ENCODE peak calls at places on chromosomes 13 and 19, in five cellular contexts. One of them, this sample, is unnamed.

GRCh38 chr13:18961383-18962117 is 220.1 kb downstream of the TUBA3C start:
- DNase-seq in stomach: no peak
- DNase-seq in A549: no peak
- DNase-seq in esophagus muscularis mucosa: no peak
- DNase-seq in transverse colon: no peak
- DNase-seq in this sample: no peak

GRCh38 chr13:106515635-106516254 is 19.7 kb downstream of the EFNB2 start:
- DNase-seq in stomach: no peak
- DNase-seq in A549: no peak
- DNase-seq in esophagus muscularis mucosa: no peak
- DNase-seq in transverse colon: no peak
- DNase-seq in this sample: no peak

GRCh38 chr13:78603240-78603947 is at the start of gene POU4F1:
- DNase-seq in stomach: no peak
- DNase-seq in A549: peak; percentile 76
- DNase-seq in esophagus muscularis mucosa: no peak
- DNase-seq in transverse colon: peak; percentile 69
- DNase-seq in this sample: peak; percentile 90

GRCh38 chr19:38684078-38684861 is 36.8 kb downstream of the ACTN4 start:
- DNase-seq in stomach: peak; percentile 64
- DNase-seq in A549: peak; percentile 100
- DNase-seq in esophagus muscularis mucosa: no peak
- DNase-seq in transverse colon: peak; percentile 87
- DNase-seq in this sample: no peak

GRCh38 chr13:102900193-102900608 is 54.4 kb downstream of the ERCC5 start:
- DNase-seq in stomach: no peak
- DNase-seq in A549: no peak
- DNase-seq in esophagus muscularis mucosa: no peak
- DNase-seq in transverse colon: no peak
- DNase-seq in this sample: no peak

GRCh38 chr13:73224708-73225107 is 165.9 kb downstream of the KLF5 start:
- DNase-seq in stomach: no peak
- DNase-seq in A549: no peak
- DNase-seq in esophagus muscularis mucosa: no peak
- DNase-seq in transverse colon: no peak
- DNase-seq in this sample: no peak

GRCh38 chr13:74098077-74098476 is 36.1 kb downstream of the KLF12 start:
- DNase-seq in stomach: no peak
- DNase-seq in A549: no peak
- DNase-seq in esophagus muscularis mucosa: no peak
- DNase-seq in transverse colon: no peak
- DNase-seq in this sample: no peak

GRCh38 chr13:84896128-84896527 is 903.1 kb downstream of the SLITRK6 start:
- DNase-seq in stomach: no peak
- DNase-seq in A549: peak; percentile 65
- DNase-seq in esophagus muscularis mucosa: no peak
- DNase-seq in transverse colon: peak; percentile 11
- DNase-seq in this sample: peak; percentile 51

GRCh38 chr13:111011899-111012298 is 97.0 kb upstream of the ANKRD10 start:
- DNase-seq in stomach: no peak
- DNase-seq in A549: peak; percentile 4
- DNase-seq in esophagus muscularis mucosa: no peak
- DNase-seq in transverse colon: no peak
- DNase-seq in this sample: no peak

GRCh38 chr19:34319230-34319585 is 45.8 kb upstream of the GPI start:
- DNase-seq in stomach: no peak
- DNase-seq in A549: no peak
- DNase-seq in esophagus muscularis mucosa: no peak
- DNase-seq in transverse colon: no peak
- DNase-seq in this sample: no peak

GRCh38 chr13:60838581-60838980 is 441.6 kb downstream of the TDRD3 start:
- DNase-seq in stomach: no peak
- DNase-seq in A549: no peak
- DNase-seq in esophagus muscularis mucosa: no peak
- DNase-seq in transverse colon: no peak
- DNase-seq in this sample: no peak

GRCh38 chr19:35124098-35125060 is 8.8 kb downstream of the FXYD3 start:
- DNase-seq in stomach: peak; percentile 96
- DNase-seq in A549: peak; percentile 95
- DNase-seq in esophagus muscularis mucosa: peak; percentile 95
- DNase-seq in transverse colon: peak; percentile 96
- DNase-seq in this sample: peak; percentile 98

GRCh38 chr19:50230379-50231351 is 27.2 kb downstream of the MYH14 start:
- DNase-seq in stomach: no peak
- DNase-seq in A549: no peak
- DNase-seq in esophagus muscularis mucosa: no peak
- DNase-seq in transverse colon: no peak
- DNase-seq in this sample: no peak

GRCh38 chr13:114304346-114305034 is 9.8 kb upstream of the CHAMP1 start:
- DNase-seq in stomach: peak; percentile 35
- DNase-seq in A549: no peak
- DNase-seq in esophagus muscularis mucosa: no peak
- DNase-seq in transverse colon: no peak
- DNase-seq in this sample: no peak

GRCh38 chr13:98251708-98252107 is 74.6 kb upstream of the RNF113B start:
- DNase-seq in stomach: no peak
- DNase-seq in A549: no peak
- DNase-seq in esophagus muscularis mucosa: no peak
- DNase-seq in transverse colon: no peak
- DNase-seq in this sample: no peak

GRCh38 chr13:96947343-96947910 is 46.8 kb downstream of the OXGR1 start:
- DNase-seq in stomach: no peak
- DNase-seq in A549: no peak
- DNase-seq in esophagus muscularis mucosa: peak; percentile 53
- DNase-seq in transverse colon: no peak
- DNase-seq in this sample: no peak

GRCh38 chr13:40273173-40274000 is 393.1 kb downstream of the FOXO1 start:
- DNase-seq in stomach: no peak
- DNase-seq in A549: no peak
- DNase-seq in esophagus muscularis mucosa: no peak
- DNase-seq in transverse colon: no peak
- DNase-seq in this sample: no peak
- TF ChIP-seq EP300 in stomach: no peak
- TF ChIP-seq EP300 in A549: no peak
- TF ChIP-seq EP300 in esophagus muscularis mucosa: no peak
- TF ChIP-seq EP300 in transverse colon: no peak
- TF ChIP-seq EP300 in this sample: no peak

DNA sequence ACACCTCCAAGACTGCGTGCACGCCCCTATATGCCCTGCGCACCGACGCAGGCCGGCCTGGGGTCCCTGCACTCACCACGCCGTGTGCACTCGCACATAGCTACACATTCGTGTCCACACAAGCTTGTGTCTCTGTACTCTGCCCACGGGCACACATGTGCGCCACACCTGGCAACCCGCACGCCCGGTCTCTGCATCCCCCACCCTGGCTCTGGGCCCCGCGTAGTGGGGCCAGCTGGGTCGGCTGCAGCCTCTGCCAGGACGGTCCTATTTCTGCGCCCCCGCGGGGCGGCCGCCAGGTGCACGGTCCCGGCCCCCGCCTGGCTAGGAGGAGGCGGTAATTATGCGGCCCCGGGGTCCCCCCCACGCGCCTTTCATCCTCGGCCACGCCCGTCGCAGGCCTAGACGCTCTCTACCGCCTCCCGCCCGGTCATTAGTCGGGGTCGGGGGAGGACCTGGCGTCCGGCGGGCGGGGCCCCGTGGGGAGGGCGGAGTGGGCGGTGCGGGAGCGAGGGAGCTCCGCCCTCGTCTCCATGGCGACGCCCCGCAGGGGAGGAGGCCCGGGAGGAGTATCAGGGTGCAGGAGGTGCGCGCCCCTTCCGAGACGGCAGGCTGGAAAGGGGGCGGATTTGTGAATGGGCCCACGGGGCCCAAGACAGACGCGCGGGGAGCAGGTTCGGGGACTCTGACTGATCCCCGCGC is 2.9 kb upstream of the CIRBP start:
- DNase-seq in stomach: peak; percentile 89
- DNase-seq in A549: peak; percentile 87
- DNase-seq in esophagus muscularis mucosa: no peak
- DNase-seq in transverse colon: peak; percentile 95
- DNase-seq in this sample: peak; percentile 93
- TF ChIP-seq EP300 in stomach: no peak
- TF ChIP-seq EP300 in A549: peak; percentile 14
- TF ChIP-seq EP300 in esophagus muscularis mucosa: no peak
- TF ChIP-seq EP300 in transverse colon: no peak
- TF ChIP-seq EP300 in this sample: no peak

GRCh38 chr13:42876270-42876714 is 94.9 kb downstream of the FAM216B start:
- DNase-seq in stomach: no peak
- DNase-seq in A549: no peak
- DNase-seq in esophagus muscularis mucosa: no peak
- DNase-seq in transverse colon: no peak
- DNase-seq in this sample: no peak
- TF ChIP-seq EP300 in stomach: no peak
- TF ChIP-seq EP300 in A549: no peak
- TF ChIP-seq EP300 in esophagus muscularis mucosa: no peak
- TF ChIP-seq EP300 in transverse colon: no peak
- TF ChIP-seq EP300 in this sample: no peak

GRCh38 chr19:15421136-15421535 is 2.3 kb upstream of the AKAP8L start:
- DNase-seq in stomach: no peak
- DNase-seq in A549: no peak
- DNase-seq in esophagus muscularis mucosa: no peak
- DNase-seq in transverse colon: no peak
- DNase-seq in this sample: no peak

GRCh38 chr19:15419413-15420025 is 731 bp upstream of the AKAP8L start:
- DNase-seq in stomach: no peak
- DNase-seq in A549: no peak
- DNase-seq in esophagus muscularis mucosa: no peak
- DNase-seq in transverse colon: no peak
- DNase-seq in this sample: no peak

GRCh38 chr19:15417699-15418098 is 1.1 kb downstream of the AKAP8L start:
- DNase-seq in stomach: no peak
- DNase-seq in A549: no peak
- DNase-seq in esophagus muscularis mucosa: no peak
- DNase-seq in transverse colon: no peak
- DNase-seq in this sample: no peak

GRCh38 chr19:15418112-15418587 is 638 bp downstream of the AKAP8L start:
- DNase-seq in stomach: no peak
- DNase-seq in A549: no peak
- DNase-seq in esophagus muscularis mucosa: no peak
- DNase-seq in transverse colon: no peak
- DNase-seq in this sample: peak; percentile 54

GRCh38 chr19:15418588-15419412 is at the start of gene AKAP8L:
- DNase-seq in stomach: peak; percentile 99
- DNase-seq in A549: peak; percentile 99
- DNase-seq in esophagus muscularis mucosa: peak; percentile 100
- DNase-seq in transverse colon: peak; percentile 99
- DNase-seq in this sample: peak; percentile 97
- TF ChIP-seq EP300 in stomach: peak; percentile 23
- TF ChIP-seq EP300 in A549: no peak
- TF ChIP-seq EP300 in esophagus muscularis mucosa: no peak
- TF ChIP-seq EP300 in transverse colon: no peak
- TF ChIP-seq EP300 in this sample: no peak

GRCh38 chr13:21616880-21617279 is 12.9 kb upstream of the MICU2 start:
- DNase-seq in stomach: no peak
- DNase-seq in A549: no peak
- DNase-seq in esophagus muscularis mucosa: no peak
- DNase-seq in transverse colon: peak; percentile 30
- DNase-seq in this sample: no peak

GRCh38 chr13:21613791-21614190 is 9.8 kb upstream of the MICU2 start:
- DNase-seq in stomach: no peak
- DNase-seq in A549: peak; percentile 9
- DNase-seq in esophagus muscularis mucosa: no peak
- DNase-seq in transverse colon: no peak
- DNase-seq in this sample: no peak

GRCh38 chr13:21616205-21616604 is 12.2 kb upstream of the MICU2 start:
- DNase-seq in stomach: no peak
- DNase-seq in A549: no peak
- DNase-seq in esophagus muscularis mucosa: no peak
- DNase-seq in transverse colon: no peak
- DNase-seq in this sample: no peak

GRCh38 chr13:21611385-21611784 is 7.4 kb upstream of the MICU2 start:
- DNase-seq in stomach: no peak
- DNase-seq in A549: no peak
- DNase-seq in esophagus muscularis mucosa: no peak
- DNase-seq in transverse colon: no peak
- DNase-seq in this sample: no peak

GRCh38 chr13:21615427-21615826 is 11.5 kb upstream of the MICU2 start:
- DNase-seq in stomach: no peak
- DNase-seq in A549: no peak
- DNase-seq in esophagus muscularis mucosa: no peak
- DNase-seq in transverse colon: no peak
- DNase-seq in this sample: no peak
- TF ChIP-seq EP300 in stomach: no peak
- TF ChIP-seq EP300 in A549: no peak
- TF ChIP-seq EP300 in esophagus muscularis mucosa: no peak
- TF ChIP-seq EP300 in transverse colon: no peak
- TF ChIP-seq EP300 in this sample: no peak

DNA sequence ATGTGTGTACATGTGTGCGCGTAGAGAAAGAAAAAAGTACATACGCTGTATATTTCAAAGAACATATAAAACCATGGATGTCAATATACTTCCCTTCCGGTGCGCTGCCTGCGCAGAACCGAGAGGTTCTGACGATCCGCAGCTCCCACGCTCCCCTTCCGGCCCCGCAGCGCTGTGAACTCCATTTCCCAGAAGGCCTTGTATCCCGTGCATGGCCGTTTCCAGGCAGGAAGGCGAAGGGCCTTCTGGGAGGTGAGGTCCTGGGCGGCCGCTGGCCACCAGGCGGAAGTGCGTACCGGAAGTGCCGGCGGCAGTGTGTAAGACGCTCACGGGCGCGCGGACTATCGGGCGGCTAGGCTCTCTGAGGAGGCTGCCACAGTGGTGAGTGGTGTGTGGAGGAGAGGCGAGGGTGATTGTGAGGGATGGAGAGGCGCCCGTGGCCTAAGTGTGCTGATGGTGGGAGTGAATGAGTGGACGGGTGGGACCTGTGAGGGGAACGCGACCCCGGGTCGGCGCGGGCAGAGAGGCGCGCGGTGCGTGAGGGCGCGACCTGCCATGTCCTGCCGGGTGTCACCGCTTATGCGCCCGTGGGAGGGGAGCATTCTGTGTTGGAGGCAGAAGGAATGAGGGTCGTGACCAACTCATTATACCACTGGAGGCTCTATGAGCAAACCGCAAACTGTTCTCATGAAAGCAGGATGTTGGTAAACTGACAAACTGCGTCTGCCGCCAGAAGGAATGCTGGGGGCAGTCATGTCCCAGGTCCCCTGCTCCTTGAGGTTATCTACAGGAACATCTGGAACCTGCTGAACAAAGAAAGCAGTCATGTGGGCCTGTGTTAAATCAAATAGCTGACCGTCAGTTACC is at the start of gene ERVK3-1:
- DNase-seq in stomach: peak; percentile 96
- DNase-seq in A549: peak; percentile 99
- DNase-seq in esophagus muscularis mucosa: peak; percentile 98
- DNase-seq in transverse colon: peak; percentile 95
- DNase-seq in this sample: peak; percentile 94
- TF ChIP-seq EP300 in stomach: no peak
- TF ChIP-seq EP300 in A549: no peak
- TF ChIP-seq EP300 in esophagus muscularis mucosa: no peak
- TF ChIP-seq EP300 in transverse colon: no peak
- TF ChIP-seq EP300 in this sample: peak; percentile 22

This sample was measured in SK-N-SH.